ENCODE peak calls at places on chromosome 21, in seven cellular contexts. One of them, this sample, is unnamed.

GRCh38 chr21:31977816-31978215 is 105.0 kb downstream of the HUNK start:
- DNase-seq in effector memory CD4-positive, alpha-beta T cell: no peak
- DNase-seq in astrocyte: no peak
- DNase-seq in CD4-positive, alpha-beta memory T cell: no peak
- DNase-seq in Caco-2: no peak
- DNase-seq in PC-9: no peak
- DNase-seq in small intestine: no peak
- DNase-seq in this sample: no peak

GRCh38 chr21:46118871-46119564 is 21.1 kb downstream of the COL6A2 start:
- DNase-seq in astrocyte: no peak
- DNase-seq in small intestine: no peak
- DNase-seq in Caco-2: peak; percentile 23
- DNase-seq in CD4-positive, alpha-beta memory T cell: no peak
- DNase-seq in effector memory CD4-positive, alpha-beta T cell: no peak
- DNase-seq in PC-9: no peak
- DNase-seq in this sample: no peak

GRCh38 chr21:45975017-45975595 is 6.5 kb upstream of the COL6A1 start:
- DNase-seq in effector memory CD4-positive, alpha-beta T cell: no peak
- DNase-seq in PC-9: no peak
- DNase-seq in small intestine: no peak
- DNase-seq in Caco-2: no peak
- DNase-seq in CD4-positive, alpha-beta memory T cell: no peak
- DNase-seq in astrocyte: peak; percentile 45
- DNase-seq in this sample: no peak

GRCh38 chr21:38950388-38951094 is 144.8 kb downstream of the ETS2 start:
- DNase-seq in CD4-positive, alpha-beta memory T cell: no peak
- DNase-seq in astrocyte: no peak
- DNase-seq in effector memory CD4-positive, alpha-beta T cell: no peak
- DNase-seq in Caco-2: peak; percentile 67
- DNase-seq in small intestine: peak; percentile 98
- DNase-seq in PC-9: no peak
- DNase-seq in this sample: no peak

GRCh38 chr21:17612023-17612564 is 607 bp downstream of the BTG3 start:
- DNase-seq in effector memory CD4-positive, alpha-beta T cell: peak; percentile 15
- DNase-seq in PC-9: no peak
- DNase-seq in astrocyte: peak; percentile 36
- DNase-seq in Caco-2: peak; percentile 35
- DNase-seq in CD4-positive, alpha-beta memory T cell: no peak
- DNase-seq in small intestine: peak; percentile 53
- DNase-seq in this sample: no peak

GRCh38 chr21:19322360-19322759 is 918.8 kb upstream of the TMPRSS15 start:
- DNase-seq in small intestine: peak; percentile 25
- DNase-seq in astrocyte: no peak
- DNase-seq in Caco-2: no peak
- DNase-seq in CD4-positive, alpha-beta memory T cell: no peak
- DNase-seq in effector memory CD4-positive, alpha-beta T cell: no peak
- DNase-seq in PC-9: no peak
- DNase-seq in this sample: no peak

GRCh38 chr21:31879911-31880310 is 7.1 kb downstream of the HUNK start:
- DNase-seq in small intestine: no peak
- DNase-seq in astrocyte: no peak
- DNase-seq in Caco-2: no peak
- DNase-seq in effector memory CD4-positive, alpha-beta T cell: no peak
- DNase-seq in CD4-positive, alpha-beta memory T cell: no peak
- DNase-seq in PC-9: no peak
- DNase-seq in this sample: no peak

GRCh38 chr21:46603228-46603627 is 1.7 kb downstream of the S100B start:
- DNase-seq in small intestine: no peak
- DNase-seq in astrocyte: no peak
- DNase-seq in PC-9: peak; percentile 20
- DNase-seq in effector memory CD4-positive, alpha-beta T cell: no peak
- DNase-seq in Caco-2: no peak
- DNase-seq in CD4-positive, alpha-beta memory T cell: no peak
- DNase-seq in this sample: no peak

GRCh38 chr21:28729887-28730286 is 262.8 kb downstream of the LTN1 start:
- DNase-seq in Caco-2: no peak
- DNase-seq in PC-9: no peak
- DNase-seq in effector memory CD4-positive, alpha-beta T cell: no peak
- DNase-seq in CD4-positive, alpha-beta memory T cell: no peak
- DNase-seq in astrocyte: no peak
- DNase-seq in small intestine: no peak
- DNase-seq in this sample: no peak

GRCh38 chr21:25964009-25964408 is 206.6 kb downstream of the APP start:
- DNase-seq in small intestine: no peak
- DNase-seq in Caco-2: no peak
- DNase-seq in PC-9: no peak
- DNase-seq in CD4-positive, alpha-beta memory T cell: no peak
- DNase-seq in astrocyte: peak; percentile 60
- DNase-seq in effector memory CD4-positive, alpha-beta T cell: no peak
- DNase-seq in this sample: no peak

GRCh38 chr21:45534591-45535331 is 7.5 kb downstream of the SLC19A1 start:
- DNase-seq in CD4-positive, alpha-beta memory T cell: no peak
- DNase-seq in Caco-2: peak; percentile 32
- DNase-seq in effector memory CD4-positive, alpha-beta T cell: no peak
- DNase-seq in astrocyte: no peak
- DNase-seq in small intestine: peak; percentile 60
- DNase-seq in PC-9: no peak
- DNase-seq in this sample: no peak

GRCh38 chr21:44547656-44548331 is 3.5 kb downstream of the KRTAP10-2 start:
- DNase-seq in effector memory CD4-positive, alpha-beta T cell: no peak
- DNase-seq in astrocyte: no peak
- DNase-seq in CD4-positive, alpha-beta memory T cell: peak; percentile 50
- DNase-seq in PC-9: no peak
- DNase-seq in small intestine: peak; percentile 30
- DNase-seq in Caco-2: no peak
- DNase-seq in this sample: no peak

GRCh38 chr21:45316871-45317400 is 29.2 kb upstream of the POFUT2 start:
- DNase-seq in effector memory CD4-positive, alpha-beta T cell: no peak
- DNase-seq in Caco-2: peak; percentile 24
- DNase-seq in astrocyte: no peak
- DNase-seq in small intestine: no peak
- DNase-seq in PC-9: no peak
- DNase-seq in CD4-positive, alpha-beta memory T cell: no peak
- DNase-seq in this sample: no peak

GRCh38 chr21:44819283-44820243 is 1.7 kb upstream of the SUMO3 start:
- DNase-seq in CD4-positive, alpha-beta memory T cell: no peak
- DNase-seq in effector memory CD4-positive, alpha-beta T cell: no peak
- DNase-seq in astrocyte: no peak
- DNase-seq in small intestine: no peak
- DNase-seq in PC-9: no peak
- DNase-seq in Caco-2: no peak
- DNase-seq in this sample: no peak

GRCh38 chr21:26405735-26406361 is 167.2 kb downstream of the CYYR1 start:
- DNase-seq in astrocyte: peak; percentile 88
- DNase-seq in effector memory CD4-positive, alpha-beta T cell: no peak
- DNase-seq in Caco-2: peak; percentile 35
- DNase-seq in PC-9: peak; percentile 49
- DNase-seq in small intestine: no peak
- DNase-seq in CD4-positive, alpha-beta memory T cell: no peak
- DNase-seq in this sample: peak; percentile 11

GRCh38 chr21:38957575-38958340 is 152.0 kb downstream of the ETS2 start:
- DNase-seq in Caco-2: no peak
- DNase-seq in astrocyte: no peak
- DNase-seq in PC-9: no peak
- DNase-seq in CD4-positive, alpha-beta memory T cell: no peak
- DNase-seq in effector memory CD4-positive, alpha-beta T cell: no peak
- DNase-seq in small intestine: no peak
- DNase-seq in this sample: no peak

GRCh38 chr21:26614251-26614650 is 41.2 kb upstream of the CYYR1 start:
- DNase-seq in Caco-2: no peak
- DNase-seq in PC-9: no peak
- DNase-seq in CD4-positive, alpha-beta memory T cell: no peak
- DNase-seq in small intestine: no peak
- DNase-seq in astrocyte: no peak
- DNase-seq in effector memory CD4-positive, alpha-beta T cell: no peak
- DNase-seq in this sample: no peak

GRCh38 chr21:45228171-45228641 is 59.5 kb downstream of the POFUT2 start:
- DNase-seq in Caco-2: no peak
- DNase-seq in small intestine: no peak
- DNase-seq in CD4-positive, alpha-beta memory T cell: peak; percentile 80
- DNase-seq in astrocyte: peak; percentile 99
- DNase-seq in effector memory CD4-positive, alpha-beta T cell: peak; percentile 49
- DNase-seq in PC-9: peak; percentile 58
- DNase-seq in this sample: no peak

GRCh38 chr21:32494946-32495703 is 82.6 kb downstream of the EVA1C start:
- DNase-seq in Caco-2: no peak
- DNase-seq in PC-9: peak; percentile 14
- DNase-seq in CD4-positive, alpha-beta memory T cell: no peak
- DNase-seq in small intestine: no peak
- DNase-seq in effector memory CD4-positive, alpha-beta T cell: no peak
- DNase-seq in astrocyte: peak; percentile 90
- DNase-seq in this sample: no peak

DNA sequence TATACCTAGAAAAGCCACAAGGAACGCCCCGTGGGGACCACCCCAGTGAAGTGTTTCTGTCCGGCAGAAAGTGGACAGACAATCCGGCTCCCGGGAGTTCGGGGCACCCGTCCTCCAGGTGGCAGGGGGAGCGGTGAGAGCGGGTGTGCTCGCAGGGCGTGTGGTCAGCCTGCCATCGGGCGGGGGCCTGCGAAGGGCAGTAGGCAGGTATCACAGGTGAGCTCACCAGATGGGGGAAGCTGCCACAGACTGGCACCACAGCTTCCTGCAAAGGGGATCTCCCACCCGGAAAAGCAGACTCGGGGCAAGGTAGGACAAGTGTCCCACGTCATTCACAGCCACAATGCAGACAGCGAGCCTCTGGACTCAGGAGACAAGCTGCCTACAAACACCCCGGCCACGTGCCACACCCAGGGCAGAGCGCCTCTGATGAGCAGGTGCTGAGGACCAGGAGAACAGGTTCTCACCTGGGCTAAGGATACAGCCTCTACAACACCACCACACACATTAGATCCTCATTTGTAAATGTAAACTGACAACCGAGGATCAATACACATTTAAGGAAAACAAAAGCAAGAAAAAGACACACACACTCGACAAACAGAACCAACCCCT is 36.4 kb downstream of the VPS26C start:
- DNase-seq in CD4-positive, alpha-beta memory T cell: no peak
- DNase-seq in Caco-2: no peak
- DNase-seq in astrocyte: no peak
- DNase-seq in PC-9: no peak
- DNase-seq in small intestine: peak; percentile 5
- DNase-seq in effector memory CD4-positive, alpha-beta T cell: no peak
- DNase-seq in this sample: no peak
- H3K36me3 ChIP-seq in CD4-positive, alpha-beta memory T cell: peaks cover 54% of the 10 kb centered on the region
- H3K36me3 ChIP-seq in Caco-2: peaks cover 3% of the 10 kb centered on the region
- H3K36me3 ChIP-seq in astrocyte: peaks cover 8% of the 10 kb centered on the region
- H3K36me3 ChIP-seq in PC-9: no peaks in the 10 kb centered on the region
- H3K36me3 ChIP-seq in small intestine: peaks cover 22% of the 10 kb centered on the region
- H3K36me3 ChIP-seq in effector memory CD4-positive, alpha-beta T cell: peaks cover 74% of the 10 kb centered on the region
- H3K36me3 ChIP-seq in this sample: peaks cover 30% of the 10 kb centered on the region

DNA sequence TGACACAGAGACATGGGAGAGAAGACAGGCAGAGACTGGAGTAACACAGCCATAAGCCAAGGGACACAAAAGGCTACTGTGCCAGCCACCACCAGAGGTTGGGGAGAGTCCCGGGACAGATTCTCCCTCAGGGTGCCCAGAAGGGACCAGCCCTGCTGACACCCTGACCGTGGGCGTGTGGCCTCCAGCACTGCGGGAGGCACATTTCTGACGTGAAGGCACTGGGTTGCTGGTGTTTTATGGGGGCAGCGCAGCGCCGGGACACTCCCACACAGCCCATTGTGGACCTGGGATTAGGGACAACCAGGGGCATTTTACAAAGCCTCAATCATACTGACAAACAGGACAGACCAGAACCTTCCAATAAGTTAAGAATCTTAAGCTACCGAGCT is 26.2 kb downstream of the PRDM15 start:
- DNase-seq in Caco-2: no peak
- DNase-seq in effector memory CD4-positive, alpha-beta T cell: no peak
- DNase-seq in CD4-positive, alpha-beta memory T cell: no peak
- DNase-seq in astrocyte: no peak
- DNase-seq in PC-9: no peak
- DNase-seq in small intestine: no peak
- DNase-seq in this sample: no peak
- H3K36me3 ChIP-seq in Caco-2: peaks cover 1% of the 10 kb centered on the region
- H3K36me3 ChIP-seq in effector memory CD4-positive, alpha-beta T cell: peaks cover 40% of the 10 kb centered on the region
- H3K36me3 ChIP-seq in CD4-positive, alpha-beta memory T cell: peaks cover 29% of the 10 kb centered on the region
- H3K36me3 ChIP-seq in astrocyte: peaks cover 9% of the 10 kb centered on the region
- H3K36me3 ChIP-seq in PC-9: no peaks in the 10 kb centered on the region
- H3K36me3 ChIP-seq in small intestine: peaks cover 3% of the 10 kb centered on the region
- H3K36me3 ChIP-seq in this sample: peaks cover 2% of the 10 kb centered on the region

GRCh38 chr21:33783173-33783572 is 132.4 kb downstream of the ATP5PO start:
- DNase-seq in Caco-2: no peak
- DNase-seq in effector memory CD4-positive, alpha-beta T cell: no peak
- DNase-seq in CD4-positive, alpha-beta memory T cell: no peak
- DNase-seq in PC-9: no peak
- DNase-seq in astrocyte: no peak
- DNase-seq in small intestine: no peak
- DNase-seq in this sample: no peak

GRCh38 chr21:33775100-33775828 is 133.0 kb downstream of the ITSN1 start:
- DNase-seq in CD4-positive, alpha-beta memory T cell: no peak
- DNase-seq in PC-9: no peak
- DNase-seq in astrocyte: no peak
- DNase-seq in Caco-2: no peak
- DNase-seq in small intestine: peak; percentile 8
- DNase-seq in effector memory CD4-positive, alpha-beta T cell: no peak
- DNase-seq in this sample: no peak

GRCh38 chr21:33783580-33783979 is 132.0 kb downstream of the ATP5PO start:
- DNase-seq in effector memory CD4-positive, alpha-beta T cell: no peak
- DNase-seq in PC-9: no peak
- DNase-seq in CD4-positive, alpha-beta memory T cell: no peak
- DNase-seq in small intestine: no peak
- DNase-seq in astrocyte: no peak
- DNase-seq in Caco-2: no peak
- DNase-seq in this sample: no peak

DNA sequence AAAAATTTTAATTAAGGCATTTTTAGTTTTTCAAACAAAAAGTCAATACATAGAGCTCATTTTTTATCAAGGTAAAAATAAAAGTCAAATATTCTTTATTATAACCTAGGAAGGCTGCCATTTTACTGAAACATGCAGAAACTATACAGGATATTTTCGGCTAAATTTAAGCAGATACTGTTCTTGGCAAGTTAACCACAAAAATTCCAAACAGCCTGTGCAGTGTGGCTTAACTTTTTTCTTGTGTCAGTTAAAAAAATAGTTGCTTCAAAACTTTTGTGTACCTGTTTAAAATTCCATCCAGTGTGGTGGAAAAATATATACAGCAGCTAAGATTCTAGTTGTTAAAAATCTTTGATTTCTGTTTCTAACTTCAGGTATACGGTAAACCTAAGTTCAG is 135.0 kb downstream of the ATP5PO start:
- DNase-seq in effector memory CD4-positive, alpha-beta T cell: no peak
- DNase-seq in Caco-2: no peak
- DNase-seq in PC-9: no peak
- DNase-seq in CD4-positive, alpha-beta memory T cell: no peak
- DNase-seq in small intestine: no peak
- DNase-seq in astrocyte: peak; percentile 60
- DNase-seq in this sample: no peak
- H3K36me3 ChIP-seq in effector memory CD4-positive, alpha-beta T cell: no peaks in the 10 kb centered on the region
- H3K36me3 ChIP-seq in Caco-2: no peaks in the 10 kb centered on the region
- H3K36me3 ChIP-seq in PC-9: no peaks in the 10 kb centered on the region
- H3K36me3 ChIP-seq in CD4-positive, alpha-beta memory T cell: no peaks in the 10 kb centered on the region
- H3K36me3 ChIP-seq in small intestine: no peaks in the 10 kb centered on the region
- H3K36me3 ChIP-seq in astrocyte: peaks cover 13% of the 10 kb centered on the region
- H3K36me3 ChIP-seq in this sample: no peaks in the 10 kb centered on the region

DNA sequence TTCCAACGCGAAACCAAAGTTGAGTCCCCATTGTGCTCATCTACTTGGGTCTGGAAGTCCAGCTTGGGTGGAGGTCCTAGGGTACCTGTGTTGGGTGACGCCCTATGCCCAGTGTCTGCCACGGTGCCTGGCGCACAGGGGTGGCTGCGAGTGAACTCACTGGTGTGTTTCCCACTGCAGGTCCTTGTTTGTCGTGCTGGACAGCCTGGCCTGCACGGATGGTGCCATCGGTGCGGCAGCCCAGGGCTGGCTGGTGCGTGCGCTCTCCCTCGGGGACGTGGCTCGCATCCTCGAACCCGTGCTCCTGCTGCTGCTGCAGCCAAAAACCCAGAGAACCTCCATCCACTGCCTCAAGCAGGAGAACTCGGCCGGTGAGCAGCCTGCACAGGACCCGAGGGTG is 80.4 kb upstream of the MORC3 start:
- DNase-seq in astrocyte: no peak
- DNase-seq in CD4-positive, alpha-beta memory T cell: no peak
- DNase-seq in effector memory CD4-positive, alpha-beta T cell: no peak
- DNase-seq in Caco-2: no peak
- DNase-seq in small intestine: no peak
- DNase-seq in PC-9: no peak
- DNase-seq in this sample: no peak
- H3K36me3 ChIP-seq in astrocyte: peaks cover 2% of the 10 kb centered on the region
- H3K36me3 ChIP-seq in CD4-positive, alpha-beta memory T cell: no peaks in the 10 kb centered on the region
- H3K36me3 ChIP-seq in effector memory CD4-positive, alpha-beta T cell: peaks cover 17% of the 10 kb centered on the region
- H3K36me3 ChIP-seq in Caco-2: no peaks in the 10 kb centered on the region
- H3K36me3 ChIP-seq in small intestine: no peaks in the 10 kb centered on the region
- H3K36me3 ChIP-seq in PC-9: no peaks in the 10 kb centered on the region
- H3K36me3 ChIP-seq in this sample: no peaks in the 10 kb centered on the region

This sample was measured in iPS DF 6.9.